ENCODE peak calls at places on chromosomes 6 and 20, in ten cellular contexts. X, J, S, T, U, K, M, N, F and A are unnamed samples.

GRCh38 chr6:159716247-159717086 is 10.8 kb upstream of the WTAP start:
- DNase-seq in N (peak), U (peak), M (no peak), X (no peak), J (no peak), S (peak), F (peak), T (peak), K (no peak), A (peak)

GRCh38 chr20:17612975-17613327 is 43.1 kb downstream of the DSTN start:
- DNase-seq in U (no peak), N (no peak), F (no peak), K (no peak), S (no peak), X (no peak), M (no peak), J (no peak), T (no peak), A (peak)

GRCh38 chr6:89989742-89990141 is 95.5 kb downstream of the GJA10 start:
- DNase-seq in K (no peak), U (no peak), X (no peak), F (no peak), S (no peak), J (no peak), N (no peak), M (no peak), T (no peak), A (no peak)

GRCh38 chr6:139531148-139531547 is 156.7 kb upstream of the CITED2 start:
- DNase-seq in N (no peak), T (no peak), J (no peak), X (no peak), U (no peak), M (no peak), S (no peak), K (no peak), F (no peak), A (no peak)

GRCh38 chr20:50762435-50763201 is 31.2 kb downstream of the PARD6B start:
- DNase-seq in U (peak), X (no peak), N (peak), M (peak), J (peak), T (peak), F (peak), K (peak), S (no peak), A (peak)

GRCh38 chr6:112946051-112946450 is 598.9 kb downstream of the RFPL4B start:
- DNase-seq in T (no peak), K (no peak), J (no peak), X (no peak), F (no peak), N (peak), S (no peak), U (no peak), M (no peak), A (no peak)

GRCh38 chr6:112332274-112332673 is 14.9 kb upstream of the RFPL4B start:
- DNase-seq in X (no peak), U (no peak), T (no peak), K (no peak), N (no peak), M (no peak), J (no peak), S (no peak), F (no peak), A (no peak)

GRCh38 chr6:43771210-43771857 is 1.3 kb downstream of the VEGFA start:
- DNase-seq in S (peak), M (no peak), T (peak), J (peak), X (peak), N (peak), U (peak), K (peak), F (peak), A (peak)

GRCh38 chr6:54897462-54898189 is 51.1 kb downstream of the FAM83B start:
- DNase-seq in K (no peak), N (no peak), J (no peak), X (no peak), U (no peak), F (no peak), S (no peak), T (no peak), M (no peak), A (no peak)

GRCh38 chr6:108948252-108948651 is 100.0 kb downstream of the ARMC2 start:
- DNase-seq in N (no peak), X (no peak), F (peak), U (no peak), J (peak), M (no peak), S (no peak), K (peak), T (no peak), A (no peak)

GRCh38 chr6:106461084-106461483 is 100.6 kb downstream of the CRYBG1 start:
- DNase-seq in U (no peak), S (no peak), X (no peak), F (no peak), K (no peak), J (no peak), M (no peak), N (no peak), T (no peak), A (no peak)

GRCh38 chr6:39227476-39227875 is 1.8 kb downstream of the KCNK5 start:
- DNase-seq in M (no peak), J (no peak), F (no peak), N (no peak), X (no peak), T (no peak), U (no peak), S (peak), K (no peak), A (no peak)

GRCh38 chr20:34971038-34971872 is 15.6 kb downstream of the MYH7B start:
- DNase-seq in J (no peak), K (no peak), F (no peak), M (no peak), X (no peak), N (no peak), T (no peak), S (no peak), U (no peak), A (no peak)

DNA sequence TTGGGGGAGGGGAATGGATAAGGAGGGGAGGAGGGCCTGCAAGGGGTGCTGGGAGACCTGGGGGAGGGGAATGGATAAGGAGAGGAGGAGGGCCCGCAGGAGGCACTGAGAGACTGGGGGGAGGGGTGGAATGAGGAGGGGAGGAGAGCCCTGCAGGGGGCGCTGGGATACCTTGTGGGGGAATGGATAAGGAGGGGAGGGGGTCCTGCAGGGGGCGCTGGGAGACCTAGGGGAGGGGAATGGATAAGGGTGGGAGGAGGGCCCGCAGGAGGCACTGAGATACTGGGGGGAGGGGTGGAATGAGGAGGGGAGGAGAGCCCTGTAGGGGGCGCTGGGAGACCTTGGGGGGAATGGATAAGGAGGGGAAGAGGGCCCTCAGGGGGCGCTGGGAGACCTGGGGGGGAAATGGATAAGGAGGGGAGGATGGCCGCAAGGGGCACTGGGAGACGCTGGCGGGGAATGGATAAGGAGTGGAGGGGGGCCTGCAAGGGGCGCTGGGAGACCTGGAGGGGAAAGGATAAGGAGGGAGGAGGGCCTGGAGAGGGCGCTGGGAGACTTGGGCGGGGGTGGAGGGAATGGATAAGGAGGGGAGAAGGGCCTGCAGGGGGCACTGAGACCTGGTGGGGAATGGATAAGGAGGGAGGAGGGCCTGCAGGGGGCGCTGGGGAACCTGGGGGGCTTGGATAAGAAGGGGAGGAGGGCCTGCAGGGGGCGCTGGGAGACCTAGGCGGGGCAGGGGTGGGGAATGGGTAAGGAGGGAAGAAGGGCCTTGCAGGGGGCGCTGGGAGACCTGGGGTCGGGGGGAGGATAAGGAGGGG is 1.3 kb upstream of the CTCFL start:
- DNase-seq in J (no peak), F (no peak), S (peak), X (no peak), N (no peak), T (no peak), K (no peak), U (no peak), M (no peak), A (no peak)
- TF ChIP-seq CTCF in J (no peak), F (no peak), S (peak), X (no peak), N (no peak), T (no peak), K (no peak), U (no peak), M (peak), A (no peak)

GRCh38 chr6:92820531-92820930 is 598.8 kb downstream of the EPHA7 start:
- DNase-seq in X (no peak), N (no peak), M (no peak), S (peak), J (no peak), K (no peak), T (no peak), U (no peak), F (no peak), A (no peak)
- TF ChIP-seq POLR2A in X (no peak), N (no peak), M (no peak), S (no peak), J (no peak), K (no peak), T (no peak), U (no peak), F (no peak), A (no peak)

DNA sequence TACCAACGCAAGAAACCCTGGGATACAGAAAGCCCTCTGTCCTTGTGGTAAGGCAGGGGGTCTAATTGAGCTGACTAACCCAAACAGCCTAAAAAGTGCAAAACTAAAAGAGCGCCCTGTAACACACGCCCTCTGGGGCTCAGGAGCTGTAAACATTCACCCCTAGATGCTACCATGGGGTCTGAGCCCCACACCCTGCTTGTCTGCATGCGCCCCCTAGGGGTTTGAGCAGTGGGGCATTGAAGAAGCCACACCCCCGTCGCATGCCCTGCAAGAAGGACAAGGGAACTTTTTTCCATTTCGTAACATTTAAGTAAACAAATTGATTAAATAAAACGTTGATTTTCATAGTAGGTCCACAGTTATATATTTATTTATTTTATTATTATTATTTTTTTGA is 616.9 kb upstream of the MAN1A1 start:
- DNase-seq in U (no peak), N (no peak), T (no peak), K (no peak), J (no peak), S (peak), X (no peak), M (no peak), F (no peak), A (no peak)
- TF ChIP-seq CTCF in U (no peak), N (no peak), T (no peak), K (no peak), J (no peak), S (peak), X (no peak), M (no peak), F (no peak), A (no peak)

DNA sequence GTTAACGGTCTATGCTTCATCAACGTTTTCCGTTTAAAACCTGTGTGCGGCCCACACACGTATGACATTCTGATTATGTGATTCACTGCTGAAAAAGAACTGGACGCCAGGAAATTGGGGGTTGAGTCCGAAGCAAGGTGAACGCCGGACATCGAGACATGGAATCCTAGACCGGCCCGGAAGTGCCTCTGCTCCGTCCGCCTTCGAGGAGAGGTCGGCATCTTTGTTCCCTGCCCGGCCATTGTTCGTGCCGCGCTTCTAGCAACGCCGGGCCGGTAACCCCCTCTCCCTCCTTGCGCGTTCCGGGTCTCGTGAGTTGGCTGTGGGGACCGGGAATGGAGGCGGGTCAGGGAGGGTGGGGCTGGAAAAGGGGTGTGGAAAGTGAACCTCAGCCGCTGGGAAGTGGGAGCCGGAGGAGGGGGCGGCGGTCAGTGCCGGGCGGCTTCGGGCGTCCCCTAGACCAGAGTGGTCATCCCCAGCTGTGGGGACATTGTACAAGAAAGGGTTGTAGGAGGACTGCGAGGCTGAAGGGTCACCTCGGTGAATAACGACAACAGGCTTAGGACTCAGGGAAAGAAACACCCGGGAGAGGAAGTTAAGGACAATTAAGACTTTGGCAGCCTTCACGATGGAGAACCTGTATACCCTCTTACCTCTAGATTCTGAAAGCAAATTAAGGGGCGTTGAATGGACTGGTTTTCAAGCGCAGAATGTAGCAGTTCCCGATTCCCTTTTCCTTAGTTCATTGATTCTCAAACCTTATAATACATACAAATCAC is at the start of gene ZSCAN9:
- DNase-seq in J (peak), S (peak), K (peak), T (peak), N (peak), U (peak), X (peak), F (peak), M (peak), A (peak)
- TF ChIP-seq POLR2A in J (no peak), S (peak), K (no peak), T (no peak), N (peak), U (no peak), X (no peak), F (peak), M (peak), A (no peak)